ENCODE peak calls at places on chromosomes 5 and 9, in four cellular contexts. W is GM12878, D is HepG2, Z is K562. V is an unnamed sample.
A peak's percentile ranks its signal among the peaks of the same experiment; 100 is the strongest.

GRCh38 chr9:68551191-68551590 is 10.5 kb upstream of the TMEM252 start:
- ATAC-seq in W (no peak), D (no peak), Z (no peak), V (no peak)

GRCh38 chr5:67173959-67174358 is 22.6 kb downstream of the CD180 start:
- ATAC-seq in W (no peak), D (no peak), Z (no peak), V (no peak)

GRCh38 chr5:81856948-81857928 is 106.3 kb upstream of the SSBP2 start:
- ATAC-seq in W (peak; percentile 59), D (peak; percentile 58), Z (peak; percentile 47), V (peak; percentile 70)

GRCh38 chr5:119239119-119239417 is 116.8 kb upstream of the TNFAIP8 start:
- ATAC-seq in W (no peak), D (no peak), Z (no peak), V (no peak)

GRCh38 chr9:35687306-35687705 is 2.4 kb downstream of the TPM2 start:
- ATAC-seq in W (no peak), D (no peak), Z (no peak), V (no peak)

GRCh38 chr9:131854334-131854733 is 114.5 kb upstream of the RAPGEF1 start:
- ATAC-seq in W (no peak), D (no peak), Z (no peak), V (no peak)

GRCh38 chr5:137155621-137156020 is 343.5 kb downstream of the SPOCK1 start:
- ATAC-seq in W (no peak), D (no peak), Z (no peak), V (no peak)

GRCh38 chr9:33860200-33860871 is 43.4 kb downstream of the UBE2R2 start:
- ATAC-seq in W (peak; percentile 71), D (peak; percentile 74), Z (no peak), V (no peak)

GRCh38 chr9:101706929-101707328 is 31.5 kb downstream of the GRIN3A start:
- ATAC-seq in W (no peak), D (no peak), Z (no peak), V (no peak)

GRCh38 chr9:33380390-33381094 is 21.8 kb downstream of the AQP7 start:
- ATAC-seq in W (peak; percentile 58), D (peak; percentile 28), Z (no peak), V (no peak)

GRCh38 chr9:87713990-87714335 is 12.0 kb upstream of the CTSL start:
- ATAC-seq in W (no peak), D (no peak), Z (no peak), V (peak; percentile 9)

GRCh38 chr9:134818000-134818568 is 62.5 kb upstream of the FCN2 start:
- ATAC-seq in W (no peak), D (peak; percentile 56), Z (peak; percentile 90), V (no peak)

GRCh38 chr9:19493845-19494244 is 85.0 kb downstream of the ACER2 start:
- ATAC-seq in W (no peak), D (no peak), Z (no peak), V (no peak)

GRCh38 chr5:160543395-160543794 is 121.7 kb downstream of the PTTG1 start:
- ATAC-seq in W (no peak), D (no peak), Z (no peak), V (no peak)

GRCh38 chr9:107548298-107549142 is 59.0 kb upstream of the KLF4 start:
- ATAC-seq in W (peak; percentile 77), D (no peak), Z (peak; percentile 79), V (peak; percentile 93)

GRCh38 chr9:34463098-34463900 is 4.7 kb downstream of the DNAI1 start:
- ATAC-seq in W (no peak), D (no peak), Z (no peak), V (no peak)

GRCh38 chr5:58088941-58089340 is 370.9 kb downstream of the PLK2 start:
- ATAC-seq in W (no peak), D (no peak), Z (no peak), V (no peak)

GRCh38 chr9:129206401-129206800 is 28.3 kb upstream of the IER5L start:
- ATAC-seq in W (no peak), D (no peak), Z (no peak), V (no peak)

GRCh38 chr5:83900307-83900706 is 179.7 kb upstream of the HAPLN1 start:
- ATAC-seq in W (no peak), D (no peak), Z (no peak), V (no peak)

GRCh38 chr9:91302831-91303230 is 58.9 kb downstream of the AUH start:
- ATAC-seq in W (no peak), D (no peak), Z (no peak), V (peak; percentile 66)

GRCh38 chr5:148685520-148686134 is 31.3 kb upstream of the HTR4 start:
- ATAC-seq in W (no peak), D (no peak), Z (no peak), V (no peak)

GRCh38 chr9:15381491-15381890 is 41.2 kb upstream of the SNAPC3 start:
- ATAC-seq in W (no peak), D (no peak), Z (no peak), V (no peak)

GRCh38 chr5:132094393-132095076 is 20.9 kb downstream of the CSF2 start:
- ATAC-seq in W (no peak), D (peak; percentile 96), Z (no peak), V (no peak)

GRCh38 chr5:41908374-41909079 is 4.4 kb downstream of the RIMOC1 start:
- ATAC-seq in W (no peak), D (no peak), Z (no peak), V (no peak)

GRCh38 chr9:106062252-106062651 is 367.9 kb downstream of the TMEM38B start:
- ATAC-seq in W (no peak), D (no peak), Z (no peak), V (no peak)

GRCh38 chr5:141529002-141529401 is 40.1 kb downstream of the PCDHGC5 start:
- ATAC-seq in W (peak; percentile 68), D (no peak), Z (no peak), V (peak; percentile 30)

GRCh38 chr5:2184563-2185540 is 302.1 kb upstream of the IRX4 start:
- ATAC-seq in W (no peak), D (no peak), Z (no peak), V (peak; percentile 57)

GRCh38 chr5:1108008-1108864 is 3.6 kb downstream of the SLC12A7 start:
- ATAC-seq in W (no peak), D (no peak), Z (no peak), V (no peak)

GRCh38 chr9:27537027-27537435 is 7.4 kb upstream of the MOB3B start:
- ATAC-seq in W (no peak), D (peak; percentile 78), Z (no peak), V (no peak)

GRCh38 chr9:97632406-97632991 is 669 bp downstream of the TSTD2 start:
- ATAC-seq in W (peak; percentile 13), D (peak; percentile 3), Z (peak; percentile 21), V (peak; percentile 6)

GRCh38 chr9:5671711-5672353 is 42.9 kb downstream of the RIC1 start:
- ATAC-seq in W (peak; percentile 87), D (peak; percentile 50), Z (peak; percentile 26), V (no peak)

GRCh38 chr5:108567429-108567828 is 180.3 kb upstream of the FER start:
- ATAC-seq in W (no peak), D (no peak), Z (no peak), V (no peak)

GRCh38 chr5:169164481-169164925 is 136.4 kb downstream of the SLIT3 start:
- ATAC-seq in W (no peak), D (no peak), Z (no peak), V (no peak)

GRCh38 chr5:37071901-37072581 is 177.1 kb downstream of the CPLANE1 start:
- ATAC-seq in W (no peak), D (peak; percentile 53), Z (no peak), V (no peak)

GRCh38 chr5:110727025-110727314 is 499 bp upstream of the TMEM232 start:
- ATAC-seq in W (peak; percentile 67), D (peak; percentile 82), Z (peak; percentile 83), V (peak; percentile 12)

DNA sequence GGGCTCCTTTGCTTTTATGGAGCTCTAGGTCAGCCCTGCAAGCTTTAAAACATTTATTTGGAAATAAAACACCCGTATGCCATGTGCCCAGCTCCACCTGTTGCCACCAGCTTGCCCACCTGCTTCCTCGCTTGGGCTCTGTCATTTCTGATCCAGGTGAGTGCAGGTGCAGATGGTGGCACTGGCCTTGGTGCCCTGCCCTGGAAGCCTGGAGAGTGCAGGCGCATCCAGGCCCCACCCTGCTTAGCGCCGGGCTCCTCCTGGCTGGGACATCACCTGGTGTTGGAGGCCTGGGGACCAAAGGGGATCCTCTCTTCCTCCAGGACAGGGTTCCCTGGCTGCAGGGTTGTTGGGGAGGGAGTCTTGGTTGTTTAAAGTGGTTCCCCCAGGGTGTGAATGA is 35.8 kb downstream of the WNK2 start:
- ATAC-seq in W (no peak), D (no peak), Z (no peak), V (no peak)
- TF ChIP-seq EP300 in W (no peak), D (no peak), Z (no peak), V (no peak)

DNA sequence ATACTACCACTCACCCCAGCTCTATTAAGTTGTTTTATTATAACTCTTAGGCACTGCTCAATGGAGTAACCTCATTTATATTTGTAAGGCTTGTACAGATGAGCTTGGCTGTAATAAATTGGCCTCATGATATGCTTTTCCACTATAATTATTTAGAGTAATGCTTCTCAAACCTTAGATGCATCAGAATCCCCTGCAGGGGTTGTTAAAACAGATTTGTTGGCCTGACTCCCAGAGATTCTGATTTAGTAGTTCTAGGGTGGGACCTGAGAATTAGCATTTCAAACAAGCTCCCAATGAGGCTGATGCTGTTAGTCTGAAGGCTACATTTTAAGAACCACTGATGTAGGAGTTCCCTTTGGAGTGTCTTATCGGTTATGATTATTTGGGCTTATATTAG is 38.2 kb upstream of the ARSB start:
- ATAC-seq in W (no peak), D (no peak), Z (no peak), V (no peak)
- H3K27ac ChIP-seq in W (no peak overlapping the region), D (no peak overlapping the region), Z (no peak overlapping the region), V (peak overlapping the region; percentile 83)

GRCh38 chr5:116632890-116633289 is 58.3 kb upstream of the SEMA6A start:
- ATAC-seq in W (peak; percentile 87), D (no peak), Z (no peak), V (peak; percentile 38)

GRCh38 chr5:116626945-116627679 is 52.5 kb upstream of the SEMA6A start:
- ATAC-seq in W (peak; percentile 94), D (no peak), Z (no peak), V (no peak)

GRCh38 chr5:116631147-116631546 is 56.5 kb upstream of the SEMA6A start:
- ATAC-seq in W (no peak), D (no peak), Z (no peak), V (no peak)

GRCh38 chr5:116626272-116626723 is 51.7 kb upstream of the SEMA6A start:
- ATAC-seq in W (no peak), D (no peak), Z (no peak), V (peak; percentile 92)

GRCh38 chr5:116629168-116629567 is 54.5 kb upstream of the SEMA6A start:
- ATAC-seq in W (no peak), D (no peak), Z (no peak), V (no peak)
- TF ChIP-seq POLR2A in W (no peak), D (no peak), Z (no peak), V (no peak)

GRCh38 chr5:88955403-88955802 is 72.4 kb upstream of the MEF2C start:
- ATAC-seq in W (no peak), D (no peak), Z (no peak), V (no peak)
- TF ChIP-seq EP300 in W (no peak), D (no peak), Z (no peak), V (no peak)

GRCh38 chr5:171315386-171315891 is 6.4 kb downstream of the TLX3 start:
- ATAC-seq in W (no peak), D (no peak), Z (no peak), V (no peak)
- H3K27ac ChIP-seq in W (no peak overlapping the region), D (no peak overlapping the region), Z (no peak overlapping the region), V (no peak overlapping the region)

V was measured in gastroesophageal sphincter.